ENCODE peak calls at places on chromosomes 5 and 9, in five cellular contexts. A is RWPE1; W is activated T-helper 9 cell treated with anti-CD3 and anti-CD28 coated beads, Interleukin-2, amount 50 U/mL, for 16 hours; M is NCI-H1105; B is Karpas-422. F is an unnamed sample.

GRCh38 chr5:102801375-102801774 is 46.3 kb downstream of the PAM start:
- DNase-seq in B (no peak), W (no peak), A (no peak), M (no peak), F (no peak)

GRCh38 chr9:68999393-69000105 is 14.4 kb downstream of the PRKACG start:
- DNase-seq in B (peak), A (peak), M (peak), W (peak), F (peak)

GRCh38 chr9:37801287-37801850 is 772 bp downstream of the DCAF10 start:
- DNase-seq in A (peak), W (peak), B (peak), M (no peak), F (no peak)

GRCh38 chr5:150299571-150300327 is 3.0 kb downstream of the ARSI start:
- DNase-seq in M (no peak), B (no peak), A (peak), W (no peak), F (no peak)

GRCh38 chr5:172492991-172493390 is 38.7 kb upstream of the SH3PXD2B start:
- DNase-seq in M (no peak), W (no peak), A (no peak), B (no peak), F (peak)

GRCh38 chr9:35828716-35829083 is at the start of gene FAM221B:
- DNase-seq in A (no peak), B (no peak), M (no peak), W (no peak), F (no peak)

GRCh38 chr5:90293931-90294330 is 115.6 kb downstream of the CETN3 start:
- DNase-seq in B (no peak), M (no peak), W (no peak), A (no peak), F (no peak)

GRCh38 chr9:3246231-3246630 is 279.6 kb downstream of the RFX3 start:
- DNase-seq in M (no peak), A (no peak), W (no peak), B (no peak), F (no peak)

GRCh38 chr5:159092288-159092687 is 7.4 kb downstream of the EBF1 start:
- DNase-seq in B (no peak), A (no peak), M (no peak), W (no peak), F (no peak)

GRCh38 chr9:70045452-70045851 is 1.8 kb downstream of the MAMDC2 start:
- DNase-seq in B (no peak), M (no peak), A (no peak), W (no peak), F (no peak)

GRCh38 chr5:40689442-40689841 is 9.7 kb downstream of the PTGER4 start:
- DNase-seq in W (no peak), M (no peak), A (peak), B (no peak), F (no peak)

GRCh38 chr9:82650368-82650767 is 412.6 kb downstream of the RASEF start:
- DNase-seq in W (no peak), M (no peak), B (no peak), A (no peak), F (no peak)

GRCh38 chr9:73951147-73951546 is 546.0 kb upstream of the RORB start:
- DNase-seq in A (no peak), W (no peak), M (no peak), B (no peak), F (no peak)

GRCh38 chr5:96876292-96876850 is at the start of gene ERAP2:
- DNase-seq in M (no peak), B (peak), A (peak), W (no peak), F (no peak)

GRCh38 chr9:138053321-138053868 is 175.8 kb downstream of the CACNA1B start:
- DNase-seq in B (peak), A (peak), M (no peak), W (no peak), F (no peak)